ENCODE peak calls at places on chromosomes 16 and 17, in eight cellular contexts. W is iPS-NIHi11; D is activated T-cell treated with anti-CD3 and anti-CD28 coated beads, Interleukin-2, amount 50 U/mL, for 24 hours; F is hippocampal formation; I is endothelial cell; E is activated naive CD4-positive, alpha-beta T cell treated with anti-CD3 and anti-CD28 coated beads, Interleukin-2, amount 50 U/mL, for 16 hours; M is NCI-H774; Z is fibroblast of lung. S is an unnamed sample.

GRCh38 chr17:7767425-7768021 is 50.0 kb downstream of the DNAH2 start:
- DNase-seq in I (no peak), W (no peak), M (no peak), F (peak), E (no peak), D (no peak), Z (peak), S (no peak)

GRCh38 chr17:63042443-63042842 is 76.4 kb downstream of the TANC2 start:
- DNase-seq in D (no peak), E (no peak), M (no peak), Z (peak), W (no peak), I (no peak), F (no peak), S (no peak)

GRCh38 chr17:39939588-39940419 is 12.3 kb downstream of the LRRC3C start:
- DNase-seq in F (no peak), Z (peak), E (peak), I (no peak), D (no peak), W (no peak), M (no peak), S (no peak)

GRCh38 chr17:83203472-83204221 is 124.2 kb downstream of the METRNL start:
- DNase-seq in M (no peak), W (no peak), D (peak), Z (no peak), F (no peak), E (peak), I (no peak), S (no peak)

GRCh38 chr16:71360378-71360777 is 1.9 kb downstream of the CALB2 start:
- DNase-seq in D (no peak), M (no peak), W (no peak), E (no peak), I (no peak), Z (peak), F (no peak), S (no peak)

GRCh38 chr17:57984226-57984890 is 3.7 kb downstream of the VEZF1 start:
- DNase-seq in I (no peak), E (no peak), Z (peak), F (no peak), D (no peak), W (no peak), M (no peak), S (no peak)

GRCh38 chr17:72349508-72350472 is 229.0 kb downstream of the SOX9 start:
- DNase-seq in W (no peak), F (no peak), M (no peak), E (no peak), I (no peak), Z (no peak), D (no peak), S (no peak)

GRCh38 chr16:75070055-75070841 is 46.3 kb downstream of the LDHD start:
- DNase-seq in E (no peak), M (no peak), F (peak), W (no peak), I (no peak), D (no peak), Z (peak), S (peak)

GRCh38 chr17:63483655-63484575 is 7.1 kb downstream of the ACE start:
- DNase-seq in Z (no peak), W (no peak), D (no peak), E (no peak), F (no peak), M (no peak), I (no peak), S (no peak)

GRCh38 chr16:67546761-67547422 is 15.4 kb upstream of the CTCF start:
- DNase-seq in I (peak), M (no peak), W (peak), E (peak), F (peak), Z (peak), D (peak), S (no peak)

GRCh38 chr16:58211245-58211644 is 13.3 kb upstream of the CSNK2A2 start:
- DNase-seq in M (no peak), E (no peak), Z (no peak), F (no peak), W (no peak), I (no peak), D (no peak), S (no peak)

GRCh38 chr17:51486091-51486490 is 225.7 kb downstream of the UTP18 start:
- DNase-seq in F (no peak), E (no peak), D (no peak), M (no peak), W (no peak), I (no peak), Z (no peak), S (no peak)

GRCh38 chr17:307741-308507 is 44.7 kb downstream of the RPH3AL start:
- DNase-seq in E (no peak), W (no peak), F (no peak), D (no peak), I (no peak), Z (no peak), M (no peak), S (no peak)

GRCh38 chr16:57966133-57966805 is 4.7 kb downstream of the CNGB1 start:
- DNase-seq in D (no peak), W (no peak), Z (peak), I (no peak), M (no peak), F (no peak), E (no peak), S (no peak)

GRCh38 chr17:67628580-67629013 is 89.1 kb upstream of the NOL11 start:
- DNase-seq in I (peak), E (no peak), W (peak), M (no peak), D (no peak), F (no peak), Z (no peak), S (no peak)

GRCh38 chr17:2396568-2397246 is 4.2 kb downstream of the MNT start:
- DNase-seq in W (peak), E (peak), F (no peak), I (peak), D (peak), M (peak), Z (peak), S (peak)

GRCh38 chr16:1428511-1428910 is 2.4 kb upstream of the PERCC1 start:
- DNase-seq in I (peak), Z (peak), M (no peak), W (peak), F (no peak), E (peak), D (peak), S (no peak)

GRCh38 chr16:11149011-11149616 is 106.9 kb downstream of the SOCS1 start:
- DNase-seq in I (no peak), Z (no peak), F (no peak), M (no peak), E (no peak), D (no peak), W (no peak), S (no peak)